ENCODE peak calls at places on chromosomes 11 and 22, in nine cellular contexts. D is HCT116, X is lower leg skin, R is GM12892, S is heart left ventricle, Y is GM12891, H is adrenal gland, J is stomach, Q is Peyer's patch. M is an unnamed sample.

GRCh38 chr11:120259988-120260565 is 20.1 kb downstream of the POU2F3 start:
- DNase-seq in Q (no peak), Y (no peak), H (no peak), X (no peak), R (no peak), D (no peak), J (no peak), S (no peak), M (no peak)

GRCh38 chr22:45188779-45189178 is 25.1 kb downstream of the NUP50 start:
- DNase-seq in S (no peak), Y (no peak), D (no peak), R (no peak), J (no peak), Q (no peak), H (peak), X (no peak), M (no peak)

GRCh38 chr11:120773501-120774031 is 250.3 kb upstream of the TBCEL start:
- DNase-seq in X (no peak), S (no peak), Y (no peak), R (no peak), H (peak), D (no peak), J (no peak), Q (no peak), M (no peak)

GRCh38 chr22:22788460-22789037 is 99.1 kb upstream of the IGLL5 start:
- DNase-seq in D (no peak), R (no peak), S (no peak), X (no peak), Y (no peak), J (no peak), Q (no peak), H (no peak), M (no peak)

GRCh38 chr11:60625262-60625661 is 74.2 kb upstream of the MS4A8 start:
- DNase-seq in J (peak), S (no peak), R (no peak), X (no peak), Y (no peak), Q (peak), D (peak), H (peak), M (peak)

GRCh38 chr11:100562102-100562501 is 125.0 kb upstream of the ARHGAP42 start:
- DNase-seq in H (peak), X (no peak), S (peak), Q (no peak), Y (no peak), J (no peak), D (no peak), R (no peak), M (no peak)

GRCh38 chr11:19524171-19524671 is 188.4 kb upstream of the NAV2 start:
- DNase-seq in Y (no peak), R (no peak), X (no peak), D (no peak), J (peak), S (no peak), H (peak), Q (no peak), M (no peak)

GRCh38 chr11:72301486-72301885 is 57.5 kb upstream of the PHOX2A start:
- DNase-seq in J (no peak), Q (no peak), X (no peak), H (peak), D (no peak), R (no peak), Y (no peak), S (no peak), M (no peak)

GRCh38 chr11:29025001-29025400 is 916.8 kb downstream of the METTL15 start:
- DNase-seq in H (no peak), R (no peak), S (no peak), J (no peak), D (no peak), Y (no peak), X (no peak), Q (no peak), M (no peak)

GRCh38 chr22:36221799-36222751 is 17.3 kb downstream of the APOL2 start:
- DNase-seq in R (no peak), Y (no peak), X (no peak), S (peak), J (peak), D (peak), H (peak), Q (peak), M (no peak)

GRCh38 chr11:111539426-111540113 is 950 bp upstream of the LAYN start:
- DNase-seq in R (no peak), Y (no peak), J (no peak), H (no peak), D (no peak), Q (no peak), S (no peak), X (no peak), M (no peak)

GRCh38 chr11:107999759-108000455 is 8.8 kb upstream of the CUL5 start:
- DNase-seq in X (no peak), Y (peak), D (peak), S (no peak), Q (no peak), H (no peak), J (no peak), R (peak), M (peak)

GRCh38 chr11:31800398-31801265 is 10.5 kb downstream of the PAX6 start:
- DNase-seq in S (no peak), R (no peak), Y (no peak), D (no peak), Q (no peak), J (no peak), H (no peak), X (no peak), M (no peak)

GRCh38 chr22:42943981-42944380 is 71.0 kb downstream of the PACSIN2 start:
- DNase-seq in R (no peak), D (no peak), J (no peak), Q (peak), S (no peak), H (no peak), X (no peak), Y (no peak), M (no peak)

GRCh38 chr22:44645083-44645482 is 56.9 kb upstream of the PRR5 start:
- DNase-seq in Y (no peak), D (no peak), J (no peak), R (no peak), X (no peak), H (no peak), Q (no peak), S (no peak), M (no peak)

DNA sequence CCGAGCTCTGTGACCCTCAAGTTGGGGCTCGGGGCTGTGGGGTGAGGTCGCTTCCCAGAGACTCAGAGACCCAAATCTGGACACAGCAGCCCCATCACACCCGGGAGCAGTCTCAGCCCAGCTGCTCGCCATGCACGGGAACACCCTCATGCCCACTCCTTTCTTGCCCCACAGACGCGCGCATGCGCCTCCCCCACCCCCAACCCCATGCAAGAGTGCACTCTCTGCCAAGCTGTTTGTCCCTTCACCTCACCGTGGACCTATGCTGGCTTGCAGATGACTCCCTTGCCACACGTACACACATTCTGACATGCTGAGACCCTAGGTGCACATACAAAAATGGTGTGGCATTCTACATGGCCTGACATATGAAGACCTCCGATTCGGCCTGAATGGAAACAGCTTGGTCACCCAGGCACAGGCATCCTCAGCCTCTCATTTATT is 500 bp upstream of the CD248 start:
- DNase-seq in S (no peak), R (no peak), J (no peak), H (no peak), Q (peak), X (no peak), D (no peak), Y (no peak), M (no peak)
- TF ChIP-seq POLR2A in S (no peak), R (no peak), J (no peak), H (no peak), Q (no peak), X (no peak), D (no peak), Y (no peak), M (no peak)

GRCh38 chr22:26481694-26482093 is 1.9 kb downstream of the HPS4 start:
- DNase-seq in R (no peak), S (no peak), X (no peak), Q (no peak), H (no peak), J (no peak), D (no peak), Y (no peak), M (no peak)

GRCh38 chr22:26481112-26481693 is 2.4 kb downstream of the HPS4 start:
- DNase-seq in R (no peak), S (no peak), Y (no peak), D (no peak), J (no peak), H (no peak), X (no peak), Q (no peak), M (no peak)

GRCh38 chr22:26479043-26479791 is 4.4 kb downstream of the HPS4 start:
- DNase-seq in X (no peak), D (no peak), H (peak), S (no peak), Y (no peak), R (no peak), J (no peak), Q (no peak), M (no peak)

GRCh38 chr22:26480611-26480932 is 3.0 kb downstream of the HPS4 start:
- DNase-seq in D (no peak), R (no peak), Y (no peak), H (no peak), J (no peak), Q (no peak), X (no peak), S (no peak), M (no peak)

GRCh38 chr22:26479792-26480610 is 3.6 kb downstream of the HPS4 start:
- DNase-seq in Q (no peak), S (no peak), J (no peak), X (no peak), D (no peak), Y (no peak), R (no peak), H (no peak), M (no peak)
- TF ChIP-seq POLR2A in Q (no peak), S (no peak), J (no peak), X (no peak), D (no peak), Y (no peak), R (no peak), H (no peak), M (no peak)

GRCh38 chr11:65870307-65870658 is 2.3 kb downstream of the EFEMP2 start:
- DNase-seq in J (no peak), R (no peak), D (no peak), S (no peak), H (peak), Q (no peak), X (no peak), Y (no peak), M (no peak)
- TF ChIP-seq POLR2A in J (no peak), R (no peak), D (no peak), S (no peak), H (no peak), Q (no peak), X (no peak), Y (no peak), M (no peak)

DNA sequence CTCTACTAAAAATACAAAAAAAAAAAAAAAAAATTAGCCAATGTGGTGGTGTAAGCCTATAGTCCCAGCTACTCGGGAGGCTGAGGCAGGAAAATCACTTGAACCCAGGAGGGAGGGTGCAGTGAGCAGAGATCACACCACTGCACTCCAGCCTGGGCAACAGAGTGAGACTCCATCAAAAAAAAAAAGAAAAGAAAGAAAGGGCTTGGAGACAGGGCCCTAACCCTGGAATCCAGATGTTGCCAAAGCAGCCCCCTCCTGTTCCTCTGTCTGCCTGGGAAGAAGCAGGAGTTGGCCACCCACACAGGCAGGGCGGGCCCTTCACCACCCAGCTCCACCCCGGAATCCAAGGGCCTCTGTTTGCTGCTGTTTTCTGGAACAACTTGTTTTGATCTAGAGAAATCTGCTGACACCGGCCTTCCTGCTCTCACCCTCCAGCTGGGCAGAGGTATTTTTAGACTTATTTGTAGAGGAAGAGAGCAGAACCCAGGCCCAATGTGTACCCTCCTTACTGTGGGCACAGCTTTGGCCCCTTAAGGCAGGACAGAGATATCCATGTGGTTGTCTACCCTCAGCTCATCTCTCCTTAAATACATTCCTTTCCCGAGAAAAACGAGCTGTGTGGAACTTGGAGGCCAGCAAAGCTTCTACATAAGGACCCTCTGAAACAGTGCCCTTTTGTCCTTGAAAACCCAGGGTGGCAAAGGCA is 2.7 kb upstream of the NEAT1 start:
- DNase-seq in Q (peak), Y (no peak), R (no peak), S (peak), H (peak), J (peak), X (peak), D (peak), M (peak)
- TF ChIP-seq POLR2A in Q (peak), Y (no peak), R (peak), S (peak), H (no peak), J (peak), X (no peak), D (no peak), M (no peak)

GRCh38 chr11:126054412-126054811 is 8.3 kb downstream of the CDON start:
- DNase-seq in H (no peak), S (no peak), X (no peak), J (no peak), Y (no peak), D (no peak), Q (no peak), R (no peak), M (no peak)

GRCh38 chr11:126054882-126055281 is 7.8 kb downstream of the CDON start:
- DNase-seq in X (no peak), Y (no peak), H (no peak), R (no peak), Q (no peak), D (no peak), S (no peak), J (no peak), M (no peak)

GRCh38 chr11:126051117-126051516 is 11.5 kb downstream of the CDON start:
- DNase-seq in X (no peak), R (no peak), J (no peak), Y (no peak), D (no peak), H (no peak), S (no peak), Q (no peak), M (no peak)

GRCh38 chr11:126049159-126049558 is 13.5 kb downstream of the CDON start:
- DNase-seq in S (no peak), H (no peak), X (no peak), D (no peak), J (no peak), Q (no peak), R (no peak), Y (no peak), M (no peak)

GRCh38 chr11:126053340-126054286 is 9.1 kb downstream of the CDON start:
- DNase-seq in R (no peak), Y (no peak), Q (no peak), J (no peak), D (no peak), S (no peak), H (no peak), X (no peak), M (no peak)
- TF ChIP-seq POLR2A in R (no peak), Y (no peak), Q (no peak), J (no peak), D (no peak), S (no peak), H (no peak), X (no peak), M (no peak)

DNA sequence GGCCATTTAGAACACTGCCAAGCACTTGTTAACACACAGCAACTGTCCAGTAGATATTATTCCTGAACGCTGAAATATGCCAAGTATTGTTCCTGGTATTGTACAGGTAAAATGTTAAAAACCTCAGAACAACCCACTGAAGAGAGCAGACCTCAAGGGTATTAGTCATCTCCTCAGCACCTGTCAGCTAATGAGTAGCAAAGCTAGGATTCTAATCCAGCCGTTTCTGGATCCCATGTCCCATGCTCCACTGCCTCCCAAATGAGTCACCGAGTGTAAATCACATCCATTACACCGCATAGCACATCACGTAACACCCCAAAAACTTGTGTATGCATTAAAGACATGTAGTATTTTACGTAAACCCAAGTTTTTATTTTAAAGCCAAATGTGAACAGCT is 705.4 kb upstream of the TENM4 start:
- DNase-seq in Q (no peak), X (no peak), H (no peak), J (no peak), D (no peak), Y (no peak), R (no peak), S (no peak), M (no peak)
- TF ChIP-seq POLR2A in Q (no peak), X (no peak), H (no peak), J (no peak), D (no peak), Y (no peak), R (no peak), S (no peak), M (no peak)

GRCh38 chr11:119024430-119025098 is 6.0 kb downstream of the TRAPPC4 start:
- DNase-seq in R (no peak), H (no peak), Y (no peak), Q (no peak), J (no peak), X (no peak), D (no peak), S (peak), M (no peak)
- TF ChIP-seq POLR2A in R (no peak), H (no peak), Y (no peak), Q (no peak), J (no peak), X (no peak), D (no peak), S (no peak), M (no peak)

GRCh38 chr22:29226246-29226981 is 20.7 kb downstream of the EMID1 start:
- DNase-seq in Y (peak), Q (no peak), S (no peak), R (no peak), D (no peak), H (no peak), X (no peak), J (no peak), M (no peak)

GRCh38 chr22:29219881-29220670 is 14.4 kb downstream of the EMID1 start:
- DNase-seq in R (no peak), Y (peak), D (no peak), H (no peak), Q (no peak), X (no peak), J (peak), S (no peak), M (no peak)

GRCh38 chr22:29224859-29225410 is 19.2 kb downstream of the EMID1 start:
- DNase-seq in J (no peak), Y (peak), D (no peak), X (no peak), Q (no peak), H (no peak), S (no peak), R (no peak), M (no peak)

GRCh38 chr22:29225422-29226090 is 19.9 kb downstream of the EMID1 start:
- DNase-seq in H (peak), R (no peak), D (no peak), S (peak), X (peak), Q (peak), J (no peak), Y (peak), M (peak)

DNA sequence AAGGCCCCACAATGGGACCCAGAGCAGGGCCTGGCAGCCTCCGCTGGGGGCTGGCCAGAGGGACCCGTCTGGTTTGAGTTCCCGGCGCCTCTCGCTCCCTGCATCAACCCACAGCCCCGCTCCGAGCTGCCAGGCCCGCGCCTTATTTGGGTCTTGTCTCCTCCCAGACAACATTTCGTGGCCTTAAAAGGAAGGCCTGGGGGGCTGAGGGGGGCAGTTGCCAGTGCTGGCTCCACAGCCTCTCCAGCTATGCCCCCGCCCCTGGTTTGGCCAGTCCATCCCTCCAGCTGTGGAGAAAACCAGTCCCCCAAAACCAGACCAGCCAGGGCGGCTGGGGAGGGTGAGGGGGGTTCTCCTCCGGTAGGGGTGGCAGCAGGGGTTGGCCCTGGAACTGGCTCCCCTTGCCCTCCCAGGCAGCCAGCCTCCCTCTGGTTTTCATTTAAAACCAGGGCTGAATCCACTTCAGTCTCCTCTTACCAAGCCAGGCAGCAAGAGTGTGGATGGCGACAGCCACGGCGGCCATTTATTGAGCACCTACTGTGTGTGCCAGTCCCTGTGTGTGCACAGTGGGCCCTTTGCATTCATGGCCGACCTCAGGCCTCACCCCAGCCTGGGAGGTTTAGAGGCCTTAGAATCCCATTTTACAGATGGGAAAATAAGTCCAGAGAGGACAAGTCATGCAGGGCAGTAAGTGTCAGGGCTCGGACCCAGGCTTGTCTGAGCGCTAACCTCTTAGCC is 18.6 kb downstream of the EMID1 start:
- DNase-seq in S (no peak), Q (no peak), J (no peak), Y (peak), X (no peak), H (no peak), D (no peak), R (no peak), M (no peak)
- TF ChIP-seq POLR2A in S (no peak), Q (no peak), J (no peak), Y (no peak), X (no peak), H (no peak), D (no peak), R (no peak), M (no peak)

GRCh38 chr11:83166193-83166866 is 9.4 kb downstream of the PCF11 start:
- DNase-seq in D (no peak), J (no peak), R (no peak), S (no peak), H (no peak), Q (no peak), Y (no peak), X (no peak), M (no peak)
- TF ChIP-seq POLR2A in D (no peak), J (no peak), R (no peak), S (no peak), H (no peak), Q (no peak), Y (peak), X (no peak), M (no peak)

GRCh38 chr11:77637345-77638165 is at the start of gene CLNS1A:
- DNase-seq in J (peak), Y (peak), D (peak), Q (peak), R (peak), H (peak), S (peak), X (peak), M (peak)
- TF ChIP-seq POLR2A in J (peak), Y (peak), D (peak), Q (peak), R (peak), H (peak), S (peak), X (no peak), M (peak)

M was measured in H54.